ENCODE peak calls at places on chromosomes 7 and 10, in seven cellular contexts. G is aorta, E is brain microvascular endothelial cell, K is spleen, A is tibial artery, X is hippocampal formation, O is GM12878. J is an unnamed sample.

GRCh38 chr7:45986355-45987298 is 65.6 kb upstream of the IGFBP3 start:
- DNase-seq in G (no peak), E (no peak), K (no peak), A (no peak), X (no peak), O (no peak), J (no peak)

GRCh38 chr7:102412548-102412947 is 16.4 kb downstream of the PRKRIP1 start:
- DNase-seq in G (no peak), E (peak), K (peak), A (no peak), X (peak), O (no peak), J (peak)

GRCh38 chr7:66050990-66051424 is 24.6 kb upstream of the ASL start:
- DNase-seq in G (no peak), E (peak), K (no peak), A (no peak), X (no peak), O (no peak), J (peak)

GRCh38 chr10:132133005-132133404 is 53.7 kb upstream of the DPYSL4 start:
- DNase-seq in G (peak), E (no peak), K (peak), A (no peak), X (no peak), O (no peak), J (no peak)

GRCh38 chr7:142431491-142431890 is 173.6 kb upstream of the PRSS58 start:
- DNase-seq in G (no peak), E (no peak), K (no peak), A (no peak), X (no peak), O (no peak), J (no peak)

GRCh38 chr10:127550861-127551260 is 1.8 kb downstream of the NPS start:
- DNase-seq in G (no peak), E (no peak), K (no peak), A (no peak), X (peak), O (no peak), J (no peak)

GRCh38 chr7:73557397-73558257 is at the start of gene BCL7B:
- DNase-seq in G (peak), E (peak), K (peak), A (peak), X (no peak), O (no peak), J (peak)

GRCh38 chr10:78451592-78451991 is 417.9 kb downstream of the RPS24 start:
- DNase-seq in G (no peak), E (no peak), K (peak), A (no peak), X (no peak), O (no peak), J (peak)